ENCODE peak calls at places on chromosomes 6 and 20, in five cellular contexts. Q is transverse colon, J is heart right ventricle, N is pancreas, X is hepatocyte. A is an unnamed sample.

GRCh38 chr20:26167499-26167898 is 470.8 kb upstream of the ZNF337 start:
- DNase-seq in Q (no peak), J (no peak), N (no peak), X (no peak), A (no peak)

GRCh38 chr6:65728879-65729479 is 22.0 kb upstream of the EYS start:
- DNase-seq in Q (no peak), J (no peak), N (no peak), X (no peak), A (no peak)

GRCh38 chr6:4943716-4944115 is 60.1 kb downstream of the RPP40 start:
- DNase-seq in Q (no peak), J (no peak), N (no peak), X (no peak), A (no peak)

GRCh38 chr20:23048283-23049200 is 930 bp downstream of the THBD start:
- DNase-seq in Q (peak), J (peak), N (peak), X (peak), A (no peak)

GRCh38 chr6:7058250-7058923 is 49.4 kb upstream of the RREB1 start:
- DNase-seq in Q (peak), J (no peak), N (peak), X (peak), A (no peak)

GRCh38 chr6:131103869-131104268 is 31.4 kb upstream of the AKAP7 start:
- DNase-seq in Q (no peak), J (no peak), N (no peak), X (no peak), A (no peak)

GRCh38 chr20:13839421-13840092 is 54.7 kb downstream of the NDUFAF5 start:
- DNase-seq in Q (no peak), J (no peak), N (no peak), X (no peak), A (no peak)

GRCh38 chr6:83417880-83418663 is 12.8 kb downstream of the ME1 start:
- DNase-seq in Q (no peak), J (no peak), N (no peak), X (peak), A (no peak)

GRCh38 chr6:134168580-134169223 is 116.3 kb upstream of the SLC2A12 start:
- DNase-seq in Q (no peak), J (no peak), N (no peak), X (no peak), A (no peak)

GRCh38 chr6:166408936-166409755 is 26.4 kb upstream of the MPC1 start:
- DNase-seq in Q (no peak), J (no peak), N (no peak), X (no peak), A (no peak)

GRCh38 chr20:58471161-58471834 is 43.9 kb downstream of the APCDD1L start:
- DNase-seq in Q (peak), J (peak), N (no peak), X (peak), A (no peak)

GRCh38 chr6:161368514-161368913 is 94.7 kb upstream of the AGPAT4 start:
- DNase-seq in Q (no peak), J (no peak), N (no peak), X (no peak), A (no peak)

GRCh38 chr20:36645998-36646397 is at the start of gene SLA2:
- DNase-seq in Q (peak), J (no peak), N (no peak), X (no peak), A (no peak)
- H3K27ac ChIP-seq in Q (peak), J (no peak), N (no peak), X (no peak), A (no peak)

DNA sequence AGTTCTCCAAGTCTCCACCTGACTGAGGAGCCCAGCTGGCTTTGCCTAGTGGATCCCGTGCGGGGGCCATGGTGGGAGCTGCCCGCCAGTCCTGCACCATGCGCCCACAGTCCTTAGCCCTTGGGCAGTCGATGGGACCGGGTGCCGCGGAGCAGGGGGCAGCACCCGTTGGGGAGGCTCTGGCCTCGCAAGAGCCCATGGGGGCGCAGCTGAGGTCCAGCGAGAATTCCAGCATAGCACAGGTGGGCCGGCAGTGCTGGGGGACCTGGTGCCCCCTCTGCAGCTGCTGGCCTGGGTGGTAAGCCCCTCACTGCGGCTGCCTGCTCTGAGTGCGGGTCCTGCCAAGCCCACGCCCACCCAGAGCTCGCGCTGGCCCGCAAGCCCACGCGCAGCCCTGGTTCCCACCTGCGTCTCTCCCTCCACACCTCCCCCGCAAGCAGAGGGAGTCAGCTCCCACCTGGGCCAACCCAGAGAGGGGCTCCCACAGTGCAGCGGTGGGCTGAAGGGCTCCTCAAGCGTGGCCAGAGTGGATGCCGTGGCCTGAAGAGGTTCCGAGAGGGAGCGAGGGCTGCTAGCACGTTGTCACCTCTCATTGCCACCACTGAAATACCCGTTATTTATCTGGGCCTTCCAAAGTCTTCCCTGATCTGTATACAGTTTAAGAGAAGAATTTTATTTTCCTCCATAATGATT is 88.5 kb upstream of the MYLIP start:
- DNase-seq in Q (no peak), J (no peak), N (no peak), X (no peak), A (no peak)
- H3K27ac ChIP-seq in Q (no peak), J (no peak), N (no peak), X (no peak), A (no peak)

DNA sequence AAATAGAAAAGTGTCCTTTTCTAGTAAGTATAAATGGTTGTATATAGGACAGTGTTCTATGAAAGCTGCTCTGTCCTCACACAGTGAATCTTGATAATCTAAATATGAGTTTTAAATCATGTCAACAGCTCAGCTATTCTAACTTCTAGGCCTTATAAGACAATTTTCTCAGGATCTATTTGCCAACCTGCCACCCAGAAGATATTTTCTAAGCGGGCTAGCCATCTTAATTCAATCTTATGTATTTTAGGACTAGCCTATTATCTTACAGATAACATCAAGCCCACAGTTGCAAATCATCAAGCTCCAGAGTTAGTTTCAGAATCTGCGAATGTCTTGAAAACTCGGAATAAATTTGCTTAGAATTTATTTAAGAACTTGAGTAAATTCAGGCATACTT is 2.3 kb downstream of the SIM1 start:
- DNase-seq in Q (no peak), J (no peak), N (no peak), X (no peak), A (no peak)
- H3K27ac ChIP-seq in Q (no peak), J (no peak), N (peak), X (no peak), A (no peak)

GRCh38 chr6:43481075-43481474 is 3.7 kb downstream of the TJAP1 start:
- DNase-seq in Q (no peak), J (no peak), N (no peak), X (no peak), A (no peak)
- H3K27ac ChIP-seq in Q (no peak), J (no peak), N (no peak), X (peak), A (no peak)

DNA sequence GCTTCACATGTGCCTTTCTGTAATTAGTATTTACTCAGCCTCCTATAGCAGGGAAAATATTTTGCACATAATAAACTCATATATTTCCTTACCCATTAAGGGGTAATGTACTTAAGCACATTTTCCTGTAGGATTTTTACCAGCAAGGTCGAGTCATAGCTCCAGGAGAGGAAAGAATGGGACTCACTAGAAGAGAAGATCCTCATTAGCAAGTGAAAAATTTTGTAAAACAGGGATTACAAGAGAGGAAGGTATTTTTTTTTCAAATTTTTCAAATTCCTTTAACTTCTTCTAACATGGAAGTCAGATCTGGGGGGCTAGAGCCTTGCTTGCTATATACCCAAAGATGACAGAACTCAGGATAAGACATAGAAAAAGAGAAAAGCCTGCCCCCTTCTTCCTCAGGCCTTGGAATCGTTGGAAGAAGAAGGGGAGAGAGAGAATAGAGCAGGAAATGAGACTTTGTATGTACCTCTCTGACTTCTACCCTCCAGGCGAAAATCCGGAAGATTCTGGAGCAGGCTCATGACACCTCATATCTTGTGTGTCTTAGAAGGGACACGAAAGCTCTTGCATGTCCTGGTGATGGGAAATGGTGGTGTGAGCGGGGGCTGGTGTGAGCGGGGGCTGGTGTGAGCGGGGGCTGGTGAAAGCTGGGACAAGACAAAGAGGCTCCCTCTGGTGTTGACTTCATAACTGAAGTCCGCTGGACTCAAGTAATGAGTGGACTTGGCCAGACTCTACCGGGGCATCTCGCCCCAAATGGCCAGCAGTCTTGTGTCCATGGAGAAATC is 256.9 kb upstream of the PLCB4 start:
- DNase-seq in Q (no peak), J (no peak), N (no peak), X (no peak), A (no peak)
- H3K27ac ChIP-seq in Q (no peak), J (no peak), N (no peak), X (no peak), A (peak)

DNA sequence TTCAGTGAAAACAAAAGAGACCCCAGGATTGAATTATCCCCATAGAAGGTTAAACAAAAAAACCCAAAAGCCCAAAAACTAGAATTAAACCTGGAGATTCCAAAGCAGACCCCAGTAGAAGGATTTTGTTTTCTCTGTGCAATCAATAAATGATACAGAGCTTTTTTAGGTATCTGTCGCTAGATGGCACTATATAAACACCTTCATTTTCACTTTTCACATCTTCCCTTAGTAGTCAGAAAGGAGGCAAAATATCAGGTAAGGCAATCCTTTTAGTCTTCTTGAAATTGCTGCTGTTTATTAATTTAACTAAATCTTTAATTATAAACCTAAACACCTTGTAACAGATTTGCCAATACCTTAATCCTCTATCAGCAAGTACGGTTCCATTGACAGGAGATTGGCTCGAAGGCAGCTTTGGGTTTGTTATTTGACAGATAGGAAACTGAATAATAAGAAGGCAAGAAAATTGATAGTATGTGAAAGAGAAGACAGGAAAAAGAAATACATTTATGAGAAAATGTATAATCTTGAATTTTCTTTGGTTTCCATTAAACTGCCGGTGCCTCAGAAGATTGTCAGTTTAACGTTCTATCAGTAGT is 23.3 kb upstream of the IBTK start:
- DNase-seq in Q (no peak), J (no peak), N (no peak), X (peak), A (no peak)
- H3K27ac ChIP-seq in Q (no peak), J (no peak), N (no peak), X (no peak), A (no peak)

GRCh38 chr6:21609881-21610329 is 16.4 kb downstream of the SOX4 start:
- DNase-seq in Q (no peak), J (no peak), N (no peak), X (no peak), A (no peak)
- H3K27ac ChIP-seq in Q (no peak), J (no peak), N (no peak), X (no peak), A (no peak)

GRCh38 chr6:27872634-27873028 is 39.6 kb downstream of the OR2B2 start:
- DNase-seq in Q (no peak), J (no peak), N (no peak), X (no peak), A (no peak)
- H3K27ac ChIP-seq in Q (peak), J (peak), N (peak), X (peak), A (peak)